ENCODE peak calls at places on chromosomes 2 and 18, in four cellular contexts. T is GM04504, J is NCI-H187, X is caudate nucleus. K is an unnamed sample.

GRCh38 chr2:11073791-11074190 is 81.5 kb upstream of the SLC66A3 start:
- DNase-seq in T (peak), J (no peak), X (no peak), K (no peak)

GRCh38 chr18:36187138-36187825 is at the start of gene MOCOS:
- DNase-seq in T (no peak), J (no peak), X (no peak), K (peak)

GRCh38 chr18:35407871-35408481 is 30.8 kb upstream of the ZNF396 start:
- DNase-seq in T (no peak), J (peak), X (no peak), K (no peak)

GRCh38 chr2:54634564-54635511 is 88.6 kb upstream of the EML6 start:
- DNase-seq in T (no peak), J (peak), X (no peak), K (no peak)

GRCh38 chr2:117855886-117856285 is 41.4 kb downstream of the DDX18 start:
- DNase-seq in T (no peak), J (no peak), X (no peak), K (no peak)

GRCh38 chr2:230985519-230986231 is 10.2 kb upstream of the SPATA3 start:
- DNase-seq in T (no peak), J (no peak), X (no peak), K (no peak)

GRCh38 chr2:27265536-27265870 is 2.7 kb upstream of the SLC30A3 start:
- DNase-seq in T (no peak), J (no peak), X (no peak), K (no peak)

GRCh38 chr2:223933098-223933800 is 11.9 kb downstream of the WDFY1 start:
- DNase-seq in T (no peak), J (no peak), X (no peak), K (no peak)

GRCh38 chr2:196248467-196249104 is 77.2 kb upstream of the STK17B start:
- DNase-seq in T (no peak), J (no peak), X (no peak), K (no peak)

GRCh38 chr18:48820483-48821250 is 130.1 kb downstream of the SMAD7 start:
- DNase-seq in T (no peak), J (no peak), X (no peak), K (no peak)